ENCODE peak calls at places on chromosomes 11 and 22, in four cellular contexts. One of them, this sample, is unnamed.

GRCh38 chr22:19715286-19715939 is 1.1 kb downstream of the SEPTIN5 start:
- DNase-seq in heart right ventricle: no peak
- DNase-seq in uterus: no peak
- DNase-seq in neural progenitor cell: no peak
- DNase-seq in this sample: no peak

GRCh38 chr11:117384045-117384444 is 56.4 kb downstream of the CEP164 start:
- DNase-seq in heart right ventricle: no peak
- DNase-seq in uterus: no peak
- DNase-seq in neural progenitor cell: no peak
- DNase-seq in this sample: no peak

GRCh38 chr11:129247129-129247528 is 55.0 kb upstream of the ARHGAP32 start:
- DNase-seq in heart right ventricle: no peak
- DNase-seq in uterus: no peak
- DNase-seq in neural progenitor cell: no peak
- DNase-seq in this sample: no peak

GRCh38 chr22:40263191-40263590 is 83.1 kb upstream of the ADSL start:
- DNase-seq in heart right ventricle: peak; percentile 45
- DNase-seq in uterus: no peak
- DNase-seq in neural progenitor cell: no peak
- DNase-seq in this sample: no peak

GRCh38 chr11:65826972-65827773 is 6.6 kb upstream of the SNX32 start:
- DNase-seq in heart right ventricle: no peak
- DNase-seq in uterus: no peak
- DNase-seq in neural progenitor cell: no peak
- DNase-seq in this sample: no peak

GRCh38 chr11:33160587-33160986 is 693 bp downstream of the CSTF3 start:
- DNase-seq in heart right ventricle: no peak
- DNase-seq in uterus: no peak
- DNase-seq in neural progenitor cell: no peak
- DNase-seq in this sample: no peak

GRCh38 chr11:113193077-113193476 is 121.3 kb upstream of the TTC12 start:
- DNase-seq in heart right ventricle: no peak
- DNase-seq in uterus: peak; percentile 37
- DNase-seq in neural progenitor cell: no peak
- DNase-seq in this sample: no peak

GRCh38 chr11:118305726-118306125 is 1.2 kb downstream of the CD3E start:
- DNase-seq in heart right ventricle: no peak
- DNase-seq in uterus: no peak
- DNase-seq in neural progenitor cell: no peak
- DNase-seq in this sample: no peak

GRCh38 chr11:29200776-29201574 is 815.9 kb downstream of the KCNA4 start:
- DNase-seq in heart right ventricle: no peak
- DNase-seq in uterus: no peak
- DNase-seq in neural progenitor cell: no peak
- DNase-seq in this sample: no peak

GRCh38 chr22:47375621-47376321 is 613.3 kb downstream of the TBC1D22A start:
- DNase-seq in heart right ventricle: no peak
- DNase-seq in uterus: no peak
- DNase-seq in neural progenitor cell: no peak
- DNase-seq in this sample: no peak

GRCh38 chr11:29448246-29448877 is 568.5 kb downstream of the KCNA4 start:
- DNase-seq in heart right ventricle: no peak
- DNase-seq in uterus: no peak
- DNase-seq in neural progenitor cell: peak; percentile 52
- DNase-seq in this sample: no peak

GRCh38 chr11:118877487-118878173 is 6.1 kb upstream of the CXCR5 start:
- DNase-seq in heart right ventricle: no peak
- DNase-seq in uterus: no peak
- DNase-seq in neural progenitor cell: no peak
- DNase-seq in this sample: no peak

GRCh38 chr11:58912124-58912523 is 27.2 kb upstream of the GLYATL1 start:
- DNase-seq in heart right ventricle: no peak
- DNase-seq in uterus: no peak
- DNase-seq in neural progenitor cell: no peak
- DNase-seq in this sample: no peak

GRCh38 chr11:7488681-7489080 is 3.4 kb downstream of the OLFML1 start:
- DNase-seq in heart right ventricle: no peak
- DNase-seq in uterus: no peak
- DNase-seq in neural progenitor cell: no peak
- DNase-seq in this sample: no peak

GRCh38 chr22:22171357-22172218 is 73.0 kb upstream of the VPREB1 start:
- DNase-seq in heart right ventricle: no peak
- DNase-seq in uterus: no peak
- DNase-seq in neural progenitor cell: peak; percentile 55
- DNase-seq in this sample: no peak

GRCh38 chr11:33747969-33748368 is 11.7 kb upstream of the CD59 start:
- DNase-seq in heart right ventricle: no peak
- DNase-seq in uterus: no peak
- DNase-seq in neural progenitor cell: no peak
- DNase-seq in this sample: no peak

GRCh38 chr11:3050386-3051325 is 6.6 kb downstream of the CARS1 start:
- DNase-seq in heart right ventricle: no peak
- DNase-seq in uterus: no peak
- DNase-seq in neural progenitor cell: no peak
- DNase-seq in this sample: no peak

GRCh38 chr11:10067629-10068300 is 226.3 kb downstream of the SBF2 start:
- DNase-seq in heart right ventricle: no peak
- DNase-seq in uterus: no peak
- DNase-seq in neural progenitor cell: peak; percentile 3
- DNase-seq in this sample: no peak

GRCh38 chr22:29217827-29218757 is 12.4 kb downstream of the EMID1 start:
- DNase-seq in heart right ventricle: no peak
- DNase-seq in uterus: no peak
- DNase-seq in neural progenitor cell: no peak
- DNase-seq in this sample: no peak

GRCh38 chr11:57321388-57321995 is 3.3 kb downstream of the TNKS1BP1 start:
- DNase-seq in heart right ventricle: no peak
- DNase-seq in uterus: no peak
- DNase-seq in neural progenitor cell: no peak
- DNase-seq in this sample: no peak

GRCh38 chr11:57323503-57324153 is 1.1 kb downstream of the TNKS1BP1 start:
- DNase-seq in heart right ventricle: no peak
- DNase-seq in uterus: no peak
- DNase-seq in neural progenitor cell: no peak
- DNase-seq in this sample: no peak

GRCh38 chr11:57324154-57324885 is 432 bp downstream of the TNKS1BP1 start:
- DNase-seq in heart right ventricle: peak; percentile 45
- DNase-seq in uterus: peak; percentile 60
- DNase-seq in neural progenitor cell: peak; percentile 88
- DNase-seq in this sample: no peak

GRCh38 chr11:57321996-57322880 is 2.5 kb downstream of the TNKS1BP1 start:
- DNase-seq in heart right ventricle: peak; percentile 94
- DNase-seq in uterus: peak; percentile 94
- DNase-seq in neural progenitor cell: peak; percentile 88
- DNase-seq in this sample: peak; percentile 89

GRCh38 chr11:57322881-57323467 is 1.8 kb downstream of the TNKS1BP1 start:
- DNase-seq in heart right ventricle: no peak
- DNase-seq in uterus: no peak
- DNase-seq in neural progenitor cell: no peak
- DNase-seq in this sample: no peak
- H3K4me3 ChIP-seq in heart right ventricle: peak overlapping the region; percentile 78
- H3K4me3 ChIP-seq in uterus: peak overlapping the region; percentile 65
- H3K4me3 ChIP-seq in neural progenitor cell: peak overlapping the region; percentile 93
- H3K4me3 ChIP-seq in this sample: peak overlapping the region; percentile 89

GRCh38 chr22:20802452-20802851 is 28.5 kb downstream of the SERPIND1 start:
- DNase-seq in heart right ventricle: no peak
- DNase-seq in uterus: no peak
- DNase-seq in neural progenitor cell: no peak
- DNase-seq in this sample: no peak

GRCh38 chr22:20804650-20805049 is 30.7 kb downstream of the SERPIND1 start:
- DNase-seq in heart right ventricle: no peak
- DNase-seq in uterus: no peak
- DNase-seq in neural progenitor cell: no peak
- DNase-seq in this sample: no peak

GRCh38 chr22:20802922-20803553 is 29.1 kb downstream of the SERPIND1 start:
- DNase-seq in heart right ventricle: no peak
- DNase-seq in uterus: no peak
- DNase-seq in neural progenitor cell: no peak
- DNase-seq in this sample: no peak

GRCh38 chr22:20805972-20806471 is 32.1 kb downstream of the SERPIND1 start:
- DNase-seq in heart right ventricle: no peak
- DNase-seq in uterus: no peak
- DNase-seq in neural progenitor cell: no peak
- DNase-seq in this sample: no peak

GRCh38 chr22:20803696-20804324 is 29.9 kb downstream of the SERPIND1 start:
- DNase-seq in heart right ventricle: peak; percentile 16
- DNase-seq in uterus: peak; percentile 28
- DNase-seq in neural progenitor cell: peak; percentile 67
- DNase-seq in this sample: no peak
- H3K27ac ChIP-seq in heart right ventricle: no peak overlapping the region
- H3K27ac ChIP-seq in uterus: no peak overlapping the region
- H3K27ac ChIP-seq in neural progenitor cell: no peak overlapping the region
- H3K27ac ChIP-seq in this sample: no peak overlapping the region

DNA sequence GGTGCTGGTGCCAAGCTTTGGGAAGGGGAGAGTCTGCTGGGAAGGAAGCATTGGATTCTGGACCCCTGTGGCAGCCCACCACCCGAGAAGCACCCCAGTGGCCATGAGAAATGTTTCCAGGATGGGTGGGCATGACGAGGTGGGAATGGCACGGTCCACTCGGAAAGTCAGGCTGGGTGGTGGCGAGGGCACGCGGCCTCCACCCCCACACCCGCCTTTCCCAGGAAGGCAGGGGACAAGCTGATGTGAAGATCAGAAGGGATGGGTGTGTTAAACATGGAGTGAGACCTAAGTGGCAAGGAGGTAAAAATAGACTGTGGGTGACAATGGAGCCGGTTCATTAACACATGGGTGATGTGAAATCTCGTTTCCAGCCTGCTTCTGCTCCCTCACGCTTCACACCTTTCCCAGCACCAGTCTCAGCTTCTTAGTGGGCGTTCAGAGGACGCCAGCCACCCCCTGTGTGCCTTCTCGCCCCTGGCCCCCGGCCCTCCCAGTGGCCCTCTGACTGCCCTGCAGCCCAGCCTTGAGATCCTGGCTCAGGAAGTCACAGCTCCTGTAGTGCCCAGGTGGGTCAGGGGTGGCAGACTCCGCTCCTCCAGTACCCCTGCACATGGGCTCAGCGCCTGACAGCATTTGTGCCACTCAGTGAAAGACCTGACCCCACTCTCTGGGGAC is 27.6 kb downstream of the LRRC10B start:
- DNase-seq in heart right ventricle: no peak
- DNase-seq in uterus: no peak
- DNase-seq in neural progenitor cell: no peak
- DNase-seq in this sample: no peak
- H3K9me3 ChIP-seq in heart right ventricle: no peaks in the 10 kb centered on the region
- H3K9me3 ChIP-seq in uterus: no peaks in the 10 kb centered on the region
- H3K9me3 ChIP-seq in neural progenitor cell: no peaks in the 10 kb centered on the region
- H3K9me3 ChIP-seq in this sample: no peaks in the 10 kb centered on the region

GRCh38 chr11:70205049-70205725 is 2.1 kb downstream of the FADD start:
- DNase-seq in heart right ventricle: no peak
- DNase-seq in uterus: no peak
- DNase-seq in neural progenitor cell: no peak
- DNase-seq in this sample: no peak
- H3K4me3 ChIP-seq in heart right ventricle: no peak overlapping the region
- H3K4me3 ChIP-seq in uterus: no peak overlapping the region
- H3K4me3 ChIP-seq in neural progenitor cell: no peak overlapping the region
- H3K4me3 ChIP-seq in this sample: no peak overlapping the region

GRCh38 chr11:69438286-69438920 is 43.1 kb upstream of the LINC01488 start:
- DNase-seq in heart right ventricle: no peak
- DNase-seq in uterus: no peak
- DNase-seq in neural progenitor cell: peak; percentile 25
- DNase-seq in this sample: no peak

GRCh38 chr11:69439127-69439526 is 42.3 kb upstream of the LINC01488 start:
- DNase-seq in heart right ventricle: no peak
- DNase-seq in uterus: no peak
- DNase-seq in neural progenitor cell: peak; percentile 68
- DNase-seq in this sample: no peak

GRCh38 chr11:69437001-69437875 is 44.2 kb upstream of the LINC01488 start:
- DNase-seq in heart right ventricle: no peak
- DNase-seq in uterus: no peak
- DNase-seq in neural progenitor cell: peak; percentile 60
- DNase-seq in this sample: no peak

GRCh38 chr11:69436041-69436982 is 45.2 kb upstream of the LINC01488 start:
- DNase-seq in heart right ventricle: no peak
- DNase-seq in uterus: no peak
- DNase-seq in neural progenitor cell: no peak
- DNase-seq in this sample: no peak

GRCh38 chr11:69437876-69438205 is 43.6 kb upstream of the LINC01488 start:
- DNase-seq in heart right ventricle: no peak
- DNase-seq in uterus: no peak
- DNase-seq in neural progenitor cell: no peak
- DNase-seq in this sample: no peak
- H3K27ac ChIP-seq in heart right ventricle: no peak overlapping the region
- H3K27ac ChIP-seq in uterus: no peak overlapping the region
- H3K27ac ChIP-seq in neural progenitor cell: no peak overlapping the region
- H3K27ac ChIP-seq in this sample: no peak overlapping the region

GRCh38 chr11:71075116-71075720 is 177.2 kb downstream of the SHANK2 start:
- DNase-seq in heart right ventricle: no peak
- DNase-seq in uterus: no peak
- DNase-seq in neural progenitor cell: no peak
- DNase-seq in this sample: no peak
- H3K9me3 ChIP-seq in heart right ventricle: no peaks in the 10 kb centered on the region
- H3K9me3 ChIP-seq in uterus: no peaks in the 10 kb centered on the region
- H3K9me3 ChIP-seq in neural progenitor cell: no peaks in the 10 kb centered on the region
- H3K9me3 ChIP-seq in this sample: no peaks in the 10 kb centered on the region